ENCODE peak calls at places on chromosome 11, in six cellular contexts. R is AG04449, N is colonic mucosa, Y is osteocyte, F is cardiac muscle cell, D is chondrocyte. S is an unnamed sample.

GRCh38 chr11:130431337-130431773 is 2.9 kb upstream of the ADAMTS8 start:
- DNase-seq in F (peak; percentile 78), D (no peak), Y (no peak), R (no peak), N (peak; percentile 80), S (peak; percentile 87)

GRCh38 chr11:10032991-10033390 is 261.0 kb downstream of the SBF2 start:
- DNase-seq in D (no peak), Y (no peak), F (peak; percentile 35), R (no peak), N (no peak), S (no peak)

GRCh38 chr11:67053896-67054850 is 2.5 kb upstream of the RHOD start:
- DNase-seq in D (no peak), Y (no peak), R (no peak), F (peak; percentile 79), N (peak; percentile 69), S (peak; percentile 71)

GRCh38 chr11:117820071-117820470 is 4.5 kb downstream of the FXYD2 start:
- DNase-seq in Y (no peak), D (peak; percentile 63), N (peak; percentile 75), F (no peak), R (no peak), S (no peak)

GRCh38 chr11:66002648-66003225 is 434 bp downstream of the BANF1 start:
- DNase-seq in R (no peak), N (peak; percentile 67), D (no peak), F (peak; percentile 57), Y (no peak), S (no peak)

GRCh38 chr11:111910637-111911562 is 670 bp downstream of the CRYAB start:
- DNase-seq in N (no peak), R (no peak), Y (no peak), F (no peak), D (no peak), S (no peak)

GRCh38 chr11:26946209-26946828 is 47.6 kb upstream of the FIBIN start:
- DNase-seq in Y (no peak), D (no peak), N (no peak), R (no peak), F (no peak), S (no peak)

GRCh38 chr11:60169264-60169915 is 13.5 kb downstream of the MS4A6A start:
- DNase-seq in R (no peak), D (no peak), N (no peak), Y (no peak), F (peak; percentile 43), S (peak; percentile 23)

GRCh38 chr11:3124821-3125220 is 40.3 kb downstream of the OSBPL5 start:
- DNase-seq in F (no peak), R (no peak), N (no peak), Y (no peak), D (peak; percentile 66), S (no peak)

DNA sequence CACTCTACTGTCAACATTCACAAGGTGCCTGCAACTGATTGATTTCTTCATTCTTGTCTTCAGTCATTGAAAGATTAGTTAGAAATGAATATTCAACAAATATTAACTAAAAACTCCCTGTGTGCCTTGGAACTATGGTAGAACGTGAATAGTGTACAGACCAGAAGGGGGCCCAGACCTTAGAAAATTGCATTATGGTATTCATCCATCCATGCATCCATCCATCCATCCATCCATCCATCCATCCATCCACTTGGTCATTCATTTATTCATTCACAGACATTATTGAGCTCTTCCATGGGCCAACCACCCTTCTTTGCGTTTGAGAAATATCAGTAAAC is 10.2 kb upstream of the ACCSL start:
- DNase-seq in D (no peak), N (no peak), R (no peak), F (no peak), Y (no peak), S (no peak)
- TF ChIP-seq CTCF in D (peak; percentile 8), N (no peak), R (no peak), F (no peak), Y (no peak), S (no peak)

DNA sequence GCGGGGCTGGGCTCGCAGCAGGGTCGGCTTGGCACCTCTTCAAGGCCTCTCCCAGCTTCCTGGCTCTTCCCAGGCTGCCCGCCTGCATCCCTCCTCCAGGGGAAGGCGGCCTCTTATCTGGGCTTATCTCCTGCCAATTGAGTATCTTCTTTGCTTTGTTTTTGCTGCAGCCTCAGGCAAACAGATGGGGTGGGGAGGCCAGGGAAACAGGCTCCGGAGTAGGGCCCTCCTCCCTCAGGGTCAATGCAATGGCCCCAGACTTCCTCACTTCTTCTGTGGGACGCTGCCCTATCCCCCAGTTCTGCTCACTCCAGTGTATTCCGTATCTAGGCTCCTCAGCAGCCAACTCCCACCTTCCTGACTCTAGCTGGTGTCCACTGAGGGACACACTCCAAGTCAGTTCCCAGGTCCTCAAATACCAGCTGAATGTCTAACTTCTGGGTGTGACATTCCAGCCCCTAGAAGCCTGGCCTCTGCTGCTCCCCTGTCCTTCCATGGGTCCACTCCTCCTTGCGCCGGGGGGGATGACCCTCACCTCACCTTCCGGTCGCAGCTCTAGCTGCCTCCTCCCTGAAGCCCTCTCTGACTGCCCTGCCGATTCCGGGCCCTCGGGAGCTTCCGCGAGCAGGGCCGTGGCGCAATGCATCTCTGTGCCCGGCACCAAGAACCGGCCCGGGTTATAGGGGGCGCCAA is 15.6 kb downstream of the BAD start:
- DNase-seq in D (no peak), F (peak; percentile 92), N (peak; percentile 82), Y (no peak), R (no peak), S (peak; percentile 69)
- TF ChIP-seq CTCF in D (no peak), F (no peak), N (no peak), Y (no peak), R (no peak), S (no peak)

GRCh38 chr11:123430736-123431356 is 777 bp downstream of the GRAMD1B start:
- DNase-seq in N (peak; percentile 59), F (peak; percentile 59), R (no peak), D (peak; percentile 86), Y (peak; percentile 85), S (peak; percentile 49)

GRCh38 chr11:123434911-123435310 is 4.8 kb downstream of the GRAMD1B start:
- DNase-seq in N (no peak), D (no peak), R (no peak), F (no peak), Y (no peak), S (no peak)

GRCh38 chr11:123431619-123432018 is 1.6 kb downstream of the GRAMD1B start:
- DNase-seq in N (no peak), F (no peak), Y (no peak), R (no peak), D (no peak), S (no peak)

GRCh38 chr11:123437236-123437979 is 7.3 kb downstream of the GRAMD1B start:
- DNase-seq in D (no peak), N (no peak), R (no peak), Y (no peak), F (no peak), S (no peak)

DNA sequence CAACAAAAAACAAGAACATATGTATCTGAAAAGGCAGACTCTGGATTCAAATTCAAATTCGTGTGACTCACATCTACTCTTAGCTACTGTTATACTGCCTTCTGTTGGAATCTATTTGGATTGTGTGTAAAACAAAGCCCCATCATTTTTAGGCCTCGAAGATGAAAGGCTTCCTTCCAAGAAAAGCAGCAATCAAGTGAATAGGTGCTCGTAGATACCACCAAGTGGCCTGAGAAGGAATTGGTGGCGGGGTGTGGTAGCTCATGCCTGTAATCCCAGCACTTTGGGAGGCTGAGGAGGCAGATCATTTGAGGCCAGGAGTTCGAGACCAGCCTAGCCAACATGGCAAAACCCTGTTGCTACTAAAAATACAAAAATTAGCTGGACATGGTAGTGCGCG is 4.2 kb downstream of the GRAMD1B start:
- DNase-seq in D (no peak), R (no peak), Y (no peak), F (no peak), N (no peak), S (peak; percentile 39)
- TF ChIP-seq CTCF in D (peak; percentile 51), R (peak; percentile 4), Y (peak; percentile 15), F (peak; percentile 25), N (peak; percentile 13), S (no peak)

GRCh38 chr11:44057340-44057739 is 8.7 kb upstream of the ACCS start:
- DNase-seq in Y (no peak), N (no peak), F (no peak), R (no peak), D (no peak), S (no peak)
- TF ChIP-seq CTCF in Y (no peak), N (no peak), F (no peak), R (no peak), D (no peak), S (no peak)

GRCh38 chr11:116070555-116070954 is 566.3 kb upstream of the CADM1 start:
- DNase-seq in F (no peak), R (no peak), D (no peak), N (no peak), Y (no peak), S (no peak)

GRCh38 chr11:116071241-116071640 is 567.0 kb upstream of the CADM1 start:
- DNase-seq in Y (no peak), F (no peak), N (no peak), R (no peak), D (no peak), S (no peak)

GRCh38 chr11:116072133-116072532 is 567.9 kb upstream of the CADM1 start:
- DNase-seq in Y (no peak), N (no peak), F (no peak), R (no peak), D (no peak), S (no peak)

GRCh38 chr11:116073854-116074837 is 569.9 kb upstream of the CADM1 start:
- DNase-seq in D (no peak), N (no peak), Y (no peak), F (peak; percentile 12), R (no peak), S (no peak)

GRCh38 chr11:116072776-116073175 is 568.6 kb upstream of the CADM1 start:
- DNase-seq in N (no peak), R (no peak), F (no peak), D (no peak), Y (no peak), S (peak; percentile 62)
- TF ChIP-seq CTCF in N (no peak), R (no peak), F (no peak), D (peak; percentile 63), Y (peak; percentile 35), S (peak; percentile 28)

GRCh38 chr11:92211576-92212167 is 12.9 kb upstream of the FAT3 start:
- DNase-seq in N (no peak), D (no peak), F (peak; percentile 33), R (no peak), Y (no peak), S (peak; percentile 40)
- TF ChIP-seq CTCF in N (no peak), D (peak; percentile 76), F (peak; percentile 23), R (peak; percentile 69), Y (peak; percentile 66), S (peak; percentile 17)

DNA sequence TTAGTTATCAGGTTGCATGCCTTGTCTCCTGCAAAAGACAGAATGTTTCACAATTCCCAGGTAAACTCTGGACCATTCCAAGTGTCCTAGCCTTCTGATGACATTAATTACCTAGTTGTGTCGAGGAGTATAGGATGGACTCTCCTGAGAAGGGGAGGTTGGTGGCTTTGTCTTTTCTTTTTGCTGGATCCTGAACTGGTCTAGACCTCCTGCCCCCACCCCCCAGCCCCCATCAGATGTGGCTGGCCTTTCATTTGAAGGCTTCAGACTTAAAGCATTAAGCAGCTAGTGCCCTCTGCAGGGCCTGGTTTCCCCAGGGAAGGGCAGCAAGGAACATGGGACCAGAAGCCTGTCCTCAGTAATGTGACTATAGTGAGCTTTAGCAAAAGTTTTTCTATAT is 9.7 kb downstream of the MCAM start:
- DNase-seq in F (no peak), R (no peak), D (no peak), Y (no peak), N (no peak), S (no peak)
- TF ChIP-seq CTCF in F (peak; percentile 8), R (peak; percentile 1), D (peak; percentile 55), Y (no peak), N (no peak), S (no peak)